ENCODE peak calls at places on chromosomes 11 and 22, in eight cellular contexts. Q, O, K, D, P, L, Y and C are unnamed samples.

GRCh38 chr11:5324197-5324596 is at the start of gene OR51B2:
- DNase-seq in O (no peak), K (no peak), P (no peak), L (no peak), D (no peak), Y (no peak), Q (no peak), C (no peak)

GRCh38 chr11:57646221-57646620 is 3.5 kb downstream of the YPEL4 start:
- DNase-seq in P (no peak), O (no peak), D (no peak), Q (no peak), L (no peak), Y (no peak), K (no peak), C (no peak)

GRCh38 chr11:103537904-103538502 is 428.8 kb downstream of the DYNC2H1 start:
- DNase-seq in O (peak), Y (no peak), K (peak), Q (no peak), L (peak), P (no peak), D (no peak), C (no peak)

GRCh38 chr11:68661697-68662603 is 22.4 kb upstream of the GAL start:
- DNase-seq in Y (no peak), Q (no peak), L (no peak), K (no peak), D (no peak), O (no peak), P (no peak), C (no peak)

GRCh38 chr11:19244084-19244483 is 3.3 kb upstream of the E2F8 start:
- DNase-seq in D (no peak), P (no peak), K (no peak), L (peak), O (no peak), Y (peak), Q (peak), C (no peak)

GRCh38 chr11:122741613-122742012 is 86.1 kb downstream of the UBASH3B start:
- DNase-seq in Y (peak), L (peak), K (no peak), P (peak), O (no peak), D (no peak), Q (no peak), C (no peak)

GRCh38 chr11:42237701-42238235 is 778.3 kb upstream of the LRRC4C start:
- DNase-seq in K (no peak), O (no peak), Y (no peak), D (no peak), P (no peak), Q (no peak), L (peak), C (no peak)

GRCh38 chr22:46083383-46084350 is 66.7 kb upstream of the PPARA start:
- DNase-seq in Y (peak), P (peak), D (no peak), K (no peak), L (no peak), Q (peak), O (no peak), C (no peak)

GRCh38 chr11:35303596-35304392 is 115.6 kb downstream of the SLC1A2 start:
- DNase-seq in O (no peak), Y (peak), Q (peak), K (no peak), P (peak), L (peak), D (no peak), C (no peak)

GRCh38 chr11:123231263-123231662 is 36.2 kb upstream of the CLMP start:
- DNase-seq in P (no peak), D (no peak), Y (no peak), O (peak), L (peak), K (no peak), Q (peak), C (no peak)

GRCh38 chr22:49690454-49690853 is 137.2 kb downstream of the BRD1 start:
- DNase-seq in O (no peak), Q (no peak), D (no peak), Y (no peak), P (no peak), K (no peak), L (no peak), C (no peak)

GRCh38 chr22:37910863-37911262 is 4.8 kb downstream of the MICALL1 start:
- DNase-seq in D (no peak), L (no peak), Q (no peak), P (no peak), O (no peak), K (no peak), Y (peak), C (no peak)

GRCh38 chr11:763073-763463 is 14.2 kb downstream of the GATD1 start:
- DNase-seq in D (no peak), Q (peak), O (no peak), K (no peak), P (no peak), Y (peak), L (no peak), C (no peak)

GRCh38 chr22:21591695-21592094 is 24.2 kb downstream of the UBE2L3 start:
- DNase-seq in K (no peak), L (no peak), Y (no peak), Q (no peak), D (no peak), O (no peak), P (peak), C (no peak)

GRCh38 chr11:47185305-47186075 is 744 bp downstream of the PACSIN3 start:
- DNase-seq in Y (peak), D (no peak), L (peak), P (peak), K (no peak), O (peak), Q (no peak), C (no peak)

GRCh38 chr11:126917531-126918204 is 82.9 kb downstream of the KIRREL3 start:
- DNase-seq in O (no peak), D (no peak), Q (no peak), P (no peak), Y (no peak), L (peak), K (peak), C (peak)

GRCh38 chr11:68040121-68040956 is 1.5 kb downstream of the TCIRG1 start:
- DNase-seq in D (peak), L (peak), Q (peak), Y (peak), K (peak), O (peak), P (peak), C (no peak)

GRCh38 chr11:108137212-108137611 is 15.8 kb downstream of the ACAT1 start:
- DNase-seq in O (no peak), K (no peak), D (no peak), Q (no peak), Y (no peak), L (no peak), P (no peak), C (no peak)

GRCh38 chr11:79332017-79332416 is 108.8 kb downstream of the TENM4 start:
- DNase-seq in L (peak), D (no peak), K (no peak), O (no peak), Y (no peak), P (no peak), Q (no peak), C (no peak)